ENCODE peak calls at places on chromosomes 1 and 21, in ten cellular contexts. Z, A, E, D, C, F, R, N, Q and V are unnamed samples.

GRCh38 chr1:221040074-221040473 is 160.8 kb downstream of the HLX start:
- DNase-seq in Z (no peak), A (no peak), E (no peak), D (no peak), C (no peak), F (no peak), R (no peak), N (no peak), Q (no peak), V (no peak)

GRCh38 chr1:222109836-222110235 is 367.9 kb upstream of the DUSP10 start:
- DNase-seq in Z (no peak), A (no peak), E (no peak), D (peak), C (no peak), F (no peak), R (no peak), N (no peak), Q (no peak), V (no peak)

GRCh38 chr1:42173155-42173933 is 8.8 kb upstream of the GUCA2A start:
- DNase-seq in Z (peak), A (no peak), E (peak), D (peak), C (peak), F (peak), R (peak), N (no peak), Q (peak), V (peak)

GRCh38 chr1:106968644-106969043 is 87.8 kb upstream of the PRMT6 start:
- DNase-seq in Z (no peak), A (no peak), E (no peak), D (no peak), C (no peak), F (no peak), R (peak), N (no peak), Q (no peak), V (no peak)

GRCh38 chr1:109796484-109797305 is 33.0 kb upstream of the EPS8L3 start:
- DNase-seq in Z (peak), A (no peak), E (peak), D (peak), C (no peak), F (no peak), R (peak), N (no peak), Q (no peak), V (no peak)

GRCh38 chr1:26767714-26768113 is 20.0 kb upstream of the PIGV start:
- DNase-seq in Z (no peak), A (no peak), E (no peak), D (no peak), C (no peak), F (no peak), R (no peak), N (no peak), Q (no peak), V (no peak)

GRCh38 chr1:52629021-52629643 is 3.8 kb upstream of the SHISAL2A start:
- DNase-seq in Z (no peak), A (no peak), E (no peak), D (peak), C (no peak), F (no peak), R (no peak), N (no peak), Q (peak), V (no peak)

GRCh38 chr1:173421789-173422188 is 55.3 kb upstream of the PRDX6 start:
- DNase-seq in Z (no peak), A (no peak), E (no peak), D (no peak), C (no peak), F (no peak), R (no peak), N (no peak), Q (no peak), V (no peak)

GRCh38 chr1:91570105-91570448 is 69.4 kb downstream of the CDC7 start:
- DNase-seq in Z (no peak), A (no peak), E (no peak), D (no peak), C (no peak), F (no peak), R (no peak), N (no peak), Q (no peak), V (no peak)

GRCh38 chr1:1434131-1434811 is 1.2 kb upstream of the VWA1 start:
- DNase-seq in Z (peak), A (no peak), E (peak), D (no peak), C (no peak), F (no peak), R (peak), N (no peak), Q (peak), V (no peak)

GRCh38 chr1:910881-911721 is 12.6 kb upstream of the SAMD11 start:
- DNase-seq in Z (peak), A (no peak), E (peak), D (peak), C (no peak), F (no peak), R (peak), N (peak), Q (no peak), V (peak)

GRCh38 chr1:78369546-78369945 is 121.2 kb upstream of the PTGFR start:
- DNase-seq in Z (no peak), A (no peak), E (no peak), D (peak), C (no peak), F (no peak), R (no peak), N (no peak), Q (no peak), V (peak)

GRCh38 chr1:100622037-100622436 is 84.1 kb downstream of the GPR88 start:
- DNase-seq in Z (no peak), A (peak), E (peak), D (peak), C (peak), F (peak), R (no peak), N (peak), Q (peak), V (peak)

GRCh38 chr1:39575191-39576015 is 1.2 kb downstream of the PABPC4 start:
- DNase-seq in Z (peak), A (no peak), E (peak), D (peak), C (peak), F (peak), R (peak), N (no peak), Q (peak), V (peak)

GRCh38 chr1:39625462-39626273 is 13.8 kb downstream of the HEYL start:
- DNase-seq in Z (peak), A (no peak), E (peak), D (peak), C (no peak), F (peak), R (peak), N (no peak), Q (no peak), V (no peak)

GRCh38 chr1:240522122-240522822 is 89.7 kb downstream of the GREM2 start:
- DNase-seq in Z (no peak), A (no peak), E (no peak), D (no peak), C (no peak), F (no peak), R (peak), N (no peak), Q (no peak), V (no peak)

GRCh38 chr1:70034403-70034802 is 171.0 kb downstream of the LRRC40 start:
- DNase-seq in Z (no peak), A (peak), E (peak), D (peak), C (peak), F (peak), R (no peak), N (peak), Q (peak), V (peak)

GRCh38 chr1:40058453-40059291 is 18.1 kb downstream of the CAP1 start:
- DNase-seq in Z (no peak), A (no peak), E (peak), D (no peak), C (peak), F (no peak), R (no peak), N (no peak), Q (no peak), V (no peak)

GRCh38 chr1:245583575-245584330 is 429.0 kb downstream of the KIF26B start:
- DNase-seq in Z (no peak), A (no peak), E (peak), D (peak), C (no peak), F (no peak), R (no peak), N (no peak), Q (no peak), V (peak)

GRCh38 chr21:16775056-16775455 is 737.8 kb upstream of the CXADR start:
- DNase-seq in Z (no peak), A (no peak), E (no peak), D (no peak), C (no peak), F (no peak), R (no peak), N (no peak), Q (no peak), V (no peak)

GRCh38 chr21:36533468-36533848 is 53.5 kb upstream of the CLDN14 start:
- DNase-seq in Z (no peak), A (no peak), E (no peak), D (no peak), C (no peak), F (no peak), R (no peak), N (no peak), Q (no peak), V (no peak)

GRCh38 chr21:45528981-45529784 is 13.1 kb downstream of the SLC19A1 start:
- DNase-seq in Z (peak), A (no peak), E (no peak), D (no peak), C (no peak), F (no peak), R (no peak), N (no peak), Q (no peak), V (no peak)

GRCh38 chr1:119373465-119373864 is 4.9 kb downstream of the HAO2 start:
- DNase-seq in Z (no peak), A (no peak), E (peak), D (peak), C (no peak), F (no peak), R (no peak), N (no peak), Q (no peak), V (peak)

GRCh38 chr1:169572184-169572583 is 14.1 kb downstream of the F5 start:
- DNase-seq in Z (no peak), A (no peak), E (peak), D (no peak), C (peak), F (no peak), R (no peak), N (peak), Q (no peak), V (no peak)

GRCh38 chr1:35555601-35556477 is 1.4 kb downstream of the KIAA0319L start:
- DNase-seq in Z (no peak), A (no peak), E (peak), D (peak), C (no peak), F (no peak), R (no peak), N (no peak), Q (no peak), V (peak)

GRCh38 chr21:27769763-27770162 is 802.9 kb upstream of the ADAMTS5 start:
- DNase-seq in Z (no peak), A (no peak), E (no peak), D (no peak), C (no peak), F (peak), R (no peak), N (no peak), Q (no peak), V (no peak)

GRCh38 chr1:94401206-94401605 is 17.0 kb upstream of the ABCD3 start:
- DNase-seq in Z (no peak), A (no peak), E (no peak), D (no peak), C (no peak), F (no peak), R (no peak), N (no peak), Q (no peak), V (no peak)

GRCh38 chr1:41891403-41891896 is 27.3 kb downstream of the HIVEP3 start:
- DNase-seq in Z (no peak), A (no peak), E (peak), D (no peak), C (peak), F (peak), R (peak), N (no peak), Q (peak), V (peak)

GRCh38 chr1:154623358-154623757 is 15.4 kb upstream of the ADAR start:
- DNase-seq in Z (no peak), A (no peak), E (no peak), D (no peak), C (no peak), F (peak), R (no peak), N (no peak), Q (no peak), V (no peak)

DNA sequence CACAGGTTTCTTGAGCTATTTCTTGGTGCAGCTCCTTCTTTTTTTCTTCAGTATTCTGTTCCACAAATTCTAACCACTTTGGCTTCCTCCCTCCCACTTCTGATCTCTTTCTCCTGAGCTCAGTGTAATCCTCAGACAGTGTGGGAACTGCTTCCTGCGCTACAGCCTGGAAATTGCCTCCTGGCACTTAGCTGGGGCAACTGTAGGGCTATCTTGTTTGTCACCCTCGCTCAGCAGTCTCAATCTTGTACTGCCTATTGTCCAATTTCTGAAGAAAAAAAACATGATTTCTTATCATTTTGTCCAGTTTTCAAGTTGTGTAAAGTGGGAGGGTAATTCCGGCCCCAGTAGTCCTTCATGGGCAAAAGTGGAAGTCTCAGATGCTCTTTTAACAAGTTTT is 23.9 kb upstream of the GALNT2 start:
- DNase-seq in Z (no peak), A (no peak), E (no peak), D (no peak), C (no peak), F (no peak), R (no peak), N (no peak), Q (no peak), V (no peak)
- TF ChIP-seq CTCF in Z (no peak), A (no peak), E (no peak), D (no peak), C (no peak), F (no peak), R (no peak), N (no peak), Q (no peak), V (no peak)

GRCh38 chr1:182781849-182782586 is 7.6 kb upstream of the NPL start:
- DNase-seq in Z (peak), A (no peak), E (peak), D (peak), C (peak), F (peak), R (peak), N (no peak), Q (peak), V (peak)

GRCh38 chr1:182784556-182785171 is 4.9 kb upstream of the NPL start:
- DNase-seq in Z (no peak), A (no peak), E (peak), D (peak), C (peak), F (peak), R (peak), N (no peak), Q (peak), V (peak)

GRCh38 chr1:182786223-182787001 is 3.2 kb upstream of the NPL start:
- DNase-seq in Z (peak), A (peak), E (peak), D (peak), C (peak), F (peak), R (peak), N (no peak), Q (peak), V (peak)

GRCh38 chr1:182782587-182782913 is 7.0 kb upstream of the NPL start:
- DNase-seq in Z (no peak), A (no peak), E (no peak), D (no peak), C (no peak), F (no peak), R (no peak), N (no peak), Q (no peak), V (no peak)

GRCh38 chr1:182783068-182783467 is 6.5 kb upstream of the NPL start:
- DNase-seq in Z (no peak), A (no peak), E (no peak), D (no peak), C (no peak), F (peak), R (no peak), N (no peak), Q (no peak), V (no peak)
- TF ChIP-seq CTCF in Z (no peak), A (no peak), E (peak), D (no peak), C (no peak), F (peak), R (no peak), N (peak), Q (no peak), V (no peak)

GRCh38 chr1:207654320-207654719 is 9.4 kb downstream of the CR1L start:
- DNase-seq in Z (no peak), A (no peak), E (no peak), D (no peak), C (peak), F (no peak), R (no peak), N (no peak), Q (no peak), V (no peak)
- TF ChIP-seq CTCF in Z (peak), A (no peak), E (peak), D (peak), C (no peak), F (no peak), R (no peak), N (peak), Q (peak), V (peak)

GRCh38 chr1:219759095-219759494 is 146.2 kb upstream of the ZC3H11B start:
- DNase-seq in Z (no peak), A (no peak), E (no peak), D (no peak), C (no peak), F (no peak), R (no peak), N (no peak), Q (no peak), V (no peak)
- TF ChIP-seq CTCF in Z (no peak), A (no peak), E (no peak), D (no peak), C (no peak), F (no peak), R (no peak), N (no peak), Q (no peak), V (no peak)

DNA sequence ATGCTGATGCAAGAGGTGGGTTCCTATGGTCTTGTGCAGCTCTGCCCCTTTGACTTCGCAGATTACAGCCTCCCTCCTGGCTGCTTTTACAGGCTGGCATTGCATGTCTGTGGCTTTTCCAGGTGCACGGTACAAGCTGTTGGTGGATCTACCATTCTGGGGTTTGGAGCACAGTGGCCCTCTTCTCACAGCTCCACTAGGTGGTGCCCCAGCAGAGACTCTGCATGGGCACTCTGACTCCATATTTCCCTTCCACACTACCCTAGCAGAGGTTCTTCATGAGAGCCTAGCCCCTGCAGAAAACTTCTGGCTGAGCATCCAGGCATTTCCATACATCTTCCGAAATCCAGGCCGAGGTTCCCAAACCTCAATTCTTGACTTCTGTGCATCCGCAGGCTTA is 989.0 kb downstream of the PLA2G4A start:
- DNase-seq in Z (no peak), A (no peak), E (no peak), D (no peak), C (no peak), F (peak), R (no peak), N (no peak), Q (no peak), V (no peak)
- TF ChIP-seq CTCF in Z (no peak), A (peak), E (no peak), D (no peak), C (no peak), F (no peak), R (no peak), N (no peak), Q (no peak), V (no peak)

DNA sequence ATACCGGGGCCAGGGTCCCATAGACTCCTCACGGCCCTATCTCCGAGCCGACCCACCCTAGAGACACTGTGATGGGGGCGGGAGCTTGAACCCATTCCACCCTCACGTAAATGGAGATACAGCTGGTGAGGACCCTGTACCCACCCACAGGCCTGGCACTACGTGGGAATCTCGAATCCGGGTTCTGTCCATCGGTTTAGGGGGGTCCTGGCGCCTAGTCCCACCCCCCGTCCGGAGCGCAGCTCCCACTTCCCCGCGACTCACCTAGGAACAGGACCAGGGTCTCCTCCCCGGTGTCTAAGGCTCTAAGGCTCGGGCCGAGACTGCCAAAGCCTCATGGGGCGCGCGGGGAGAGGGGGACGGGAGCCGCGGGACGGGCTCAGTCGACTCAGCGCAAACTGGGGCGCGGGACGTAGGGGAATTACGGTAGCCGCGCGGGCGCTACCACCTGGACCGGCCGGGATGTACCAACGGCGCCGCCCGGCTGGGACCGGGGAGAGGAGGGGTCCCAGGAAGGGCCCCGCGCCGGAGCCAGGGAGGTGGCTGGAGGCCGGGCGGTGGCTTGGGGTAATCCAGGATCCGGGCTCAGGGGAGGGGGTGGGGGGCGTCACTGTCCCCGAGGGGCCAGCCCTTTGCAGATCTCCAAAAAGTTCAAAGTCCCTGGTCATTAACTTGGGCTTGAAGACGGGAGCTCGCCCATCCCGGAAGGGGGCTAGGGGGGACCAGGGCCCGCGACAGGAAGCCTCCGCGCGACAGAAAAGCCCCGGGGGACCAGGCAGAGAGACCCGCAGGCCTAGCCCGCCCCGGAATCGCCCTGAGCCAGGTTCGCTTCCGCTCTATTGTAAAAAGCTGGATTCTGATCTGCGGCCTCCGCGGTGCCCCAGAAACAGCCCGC is 1.0 kb downstream of the PLEKHG5 start:
- DNase-seq in Z (no peak), A (peak), E (peak), D (peak), C (peak), F (peak), R (peak), N (no peak), Q (peak), V (peak)
- TF ChIP-seq CTCF in Z (no peak), A (no peak), E (no peak), D (no peak), C (no peak), F (no peak), R (peak), N (no peak), Q (no peak), V (no peak)

DNA sequence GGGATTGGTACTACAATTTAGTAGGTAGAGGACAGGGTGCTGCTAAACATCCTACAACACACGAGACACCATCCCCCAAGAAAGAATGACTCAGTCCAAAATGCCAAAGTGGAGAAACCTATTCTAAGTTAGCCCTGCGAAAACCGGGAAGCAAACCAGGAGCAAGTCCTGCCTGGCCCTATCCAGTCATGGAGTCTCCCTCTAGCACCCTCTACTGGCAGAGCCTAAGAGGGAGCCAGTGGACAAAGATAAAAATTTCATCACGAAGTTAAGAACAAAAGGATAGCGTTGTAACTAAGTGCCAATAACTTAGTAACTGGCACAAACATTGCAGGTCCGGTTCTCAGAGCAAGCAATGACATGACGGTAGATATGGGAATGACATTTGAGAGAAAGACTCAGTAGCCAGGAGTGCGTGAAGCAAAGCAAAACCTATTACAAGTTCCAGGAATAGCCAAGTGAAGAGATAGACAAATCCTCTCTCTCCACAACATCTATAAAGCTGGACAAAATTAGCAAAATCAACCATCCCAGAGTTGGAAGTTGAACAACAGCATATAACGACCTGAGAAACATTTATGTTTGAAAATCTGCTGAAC is 383.5 kb downstream of the OMA1 start:
- DNase-seq in Z (peak), A (peak), E (peak), D (peak), C (peak), F (peak), R (peak), N (peak), Q (peak), V (peak)
- TF ChIP-seq CTCF in Z (peak), A (peak), E (peak), D (peak), C (peak), F (peak), R (peak), N (peak), Q (peak), V (peak)